ENCODE peak calls at places on chromosome 11, in six cellular contexts. One of them, this sample, is unnamed.

GRCh38 chr11:119803139-119803538 is 74.1 kb upstream of the NECTIN1 start:
- DNase-seq in CD4-positive, alpha-beta T cell: no peak
- DNase-seq in substantia nigra: no peak
- DNase-seq in WERI-Rb-1: no peak
- DNase-seq in OCI-LY7: no peak
- DNase-seq in H9: no peak
- DNase-seq in this sample: no peak

GRCh38 chr11:12287374-12288211 is 89.8 kb upstream of the PARVA start:
- DNase-seq in CD4-positive, alpha-beta T cell: no peak
- DNase-seq in substantia nigra: no peak
- DNase-seq in WERI-Rb-1: peak
- DNase-seq in OCI-LY7: no peak
- DNase-seq in H9: peak
- DNase-seq in this sample: peak

GRCh38 chr11:19441752-19442553 is 201.2 kb upstream of the E2F8 start:
- DNase-seq in CD4-positive, alpha-beta T cell: no peak
- DNase-seq in substantia nigra: no peak
- DNase-seq in WERI-Rb-1: no peak
- DNase-seq in OCI-LY7: peak
- DNase-seq in H9: no peak
- DNase-seq in this sample: peak

GRCh38 chr11:40841231-40841630 is 618.2 kb downstream of the LRRC4C start:
- DNase-seq in CD4-positive, alpha-beta T cell: no peak
- DNase-seq in substantia nigra: no peak
- DNase-seq in WERI-Rb-1: no peak
- DNase-seq in OCI-LY7: no peak
- DNase-seq in H9: no peak
- DNase-seq in this sample: no peak

GRCh38 chr11:1283091-1283511 is 26.3 kb downstream of the TOLLIP start:
- DNase-seq in CD4-positive, alpha-beta T cell: no peak
- DNase-seq in substantia nigra: no peak
- DNase-seq in WERI-Rb-1: no peak
- DNase-seq in OCI-LY7: no peak
- DNase-seq in H9: no peak
- DNase-seq in this sample: no peak

GRCh38 chr11:134452849-134453177 is 40.8 kb upstream of the B3GAT1 start:
- DNase-seq in CD4-positive, alpha-beta T cell: no peak
- DNase-seq in substantia nigra: no peak
- DNase-seq in WERI-Rb-1: no peak
- DNase-seq in OCI-LY7: no peak
- DNase-seq in H9: no peak
- DNase-seq in this sample: no peak

GRCh38 chr11:45108070-45109064 is 38.1 kb upstream of the PRDM11 start:
- DNase-seq in CD4-positive, alpha-beta T cell: no peak
- DNase-seq in substantia nigra: no peak
- DNase-seq in WERI-Rb-1: no peak
- DNase-seq in OCI-LY7: no peak
- DNase-seq in H9: no peak
- DNase-seq in this sample: no peak

GRCh38 chr11:68256331-68256741 is 15.4 kb downstream of the C11orf24 start:
- DNase-seq in CD4-positive, alpha-beta T cell: no peak
- DNase-seq in substantia nigra: no peak
- DNase-seq in WERI-Rb-1: no peak
- DNase-seq in OCI-LY7: no peak
- DNase-seq in H9: no peak
- DNase-seq in this sample: peak

GRCh38 chr11:132650969-132651720 is 881.2 kb downstream of the OPCML start:
- DNase-seq in CD4-positive, alpha-beta T cell: no peak
- DNase-seq in substantia nigra: no peak
- DNase-seq in WERI-Rb-1: peak
- DNase-seq in OCI-LY7: no peak
- DNase-seq in H9: no peak
- DNase-seq in this sample: peak

GRCh38 chr11:3840289-3840869 is 380 bp downstream of the RHOG start:
- DNase-seq in CD4-positive, alpha-beta T cell: no peak
- DNase-seq in substantia nigra: no peak
- DNase-seq in WERI-Rb-1: no peak
- DNase-seq in OCI-LY7: peak
- DNase-seq in H9: no peak
- DNase-seq in this sample: no peak

GRCh38 chr11:113161671-113162589 is 152.5 kb upstream of the TTC12 start:
- DNase-seq in CD4-positive, alpha-beta T cell: no peak
- DNase-seq in substantia nigra: no peak
- DNase-seq in WERI-Rb-1: no peak
- DNase-seq in OCI-LY7: no peak
- DNase-seq in H9: no peak
- DNase-seq in this sample: peak

GRCh38 chr11:109798521-109798920 is 294.7 kb upstream of the ZC3H12C start:
- DNase-seq in CD4-positive, alpha-beta T cell: no peak
- DNase-seq in substantia nigra: no peak
- DNase-seq in WERI-Rb-1: no peak
- DNase-seq in OCI-LY7: no peak
- DNase-seq in H9: no peak
- DNase-seq in this sample: no peak

GRCh38 chr11:82994615-82995014 is 77.1 kb downstream of the RAB30 start:
- DNase-seq in CD4-positive, alpha-beta T cell: no peak
- DNase-seq in substantia nigra: no peak
- DNase-seq in WERI-Rb-1: no peak
- DNase-seq in OCI-LY7: no peak
- DNase-seq in H9: no peak
- DNase-seq in this sample: no peak

GRCh38 chr11:72736452-72737069 is 15.6 kb downstream of the ARAP1 start:
- DNase-seq in CD4-positive, alpha-beta T cell: peak
- DNase-seq in substantia nigra: no peak
- DNase-seq in WERI-Rb-1: no peak
- DNase-seq in OCI-LY7: peak
- DNase-seq in H9: no peak
- DNase-seq in this sample: peak

GRCh38 chr11:75563978-75564552 is 2.0 kb downstream of the SERPINH1 start:
- DNase-seq in CD4-positive, alpha-beta T cell: no peak
- DNase-seq in substantia nigra: no peak
- DNase-seq in WERI-Rb-1: peak
- DNase-seq in OCI-LY7: no peak
- DNase-seq in H9: peak
- DNase-seq in this sample: no peak

GRCh38 chr11:2099523-2100316 is 39.5 kb downstream of the IGF2 start:
- DNase-seq in CD4-positive, alpha-beta T cell: no peak
- DNase-seq in substantia nigra: no peak
- DNase-seq in WERI-Rb-1: no peak
- DNase-seq in OCI-LY7: no peak
- DNase-seq in H9: peak
- DNase-seq in this sample: peak

GRCh38 chr11:135069043-135069442 is 657.0 kb upstream of the B3GAT1 start:
- DNase-seq in CD4-positive, alpha-beta T cell: no peak
- DNase-seq in substantia nigra: no peak
- DNase-seq in WERI-Rb-1: peak
- DNase-seq in OCI-LY7: no peak
- DNase-seq in H9: no peak
- DNase-seq in this sample: no peak

GRCh38 chr11:75356613-75357012 is 5.2 kb upstream of the ARRB1 start:
- DNase-seq in CD4-positive, alpha-beta T cell: no peak
- DNase-seq in substantia nigra: no peak
- DNase-seq in WERI-Rb-1: no peak
- DNase-seq in OCI-LY7: no peak
- DNase-seq in H9: no peak
- DNase-seq in this sample: peak

GRCh38 chr11:28674432-28675076 is 566.4 kb downstream of the METTL15 start:
- DNase-seq in CD4-positive, alpha-beta T cell: no peak
- DNase-seq in substantia nigra: no peak
- DNase-seq in WERI-Rb-1: peak
- DNase-seq in OCI-LY7: peak
- DNase-seq in H9: peak
- DNase-seq in this sample: peak

GRCh38 chr11:3638513-3638912 is 3.3 kb downstream of the ART5 start:
- DNase-seq in CD4-positive, alpha-beta T cell: no peak
- DNase-seq in substantia nigra: no peak
- DNase-seq in WERI-Rb-1: no peak
- DNase-seq in OCI-LY7: no peak
- DNase-seq in H9: no peak
- DNase-seq in this sample: no peak

GRCh38 chr11:14861680-14862079 is 30.4 kb downstream of the CYP2R1 start:
- DNase-seq in CD4-positive, alpha-beta T cell: no peak
- DNase-seq in substantia nigra: no peak
- DNase-seq in WERI-Rb-1: no peak
- DNase-seq in OCI-LY7: no peak
- DNase-seq in H9: no peak
- DNase-seq in this sample: peak

GRCh38 chr11:72144807-72145565 is 9.5 kb downstream of the FOLR3 start:
- DNase-seq in CD4-positive, alpha-beta T cell: no peak
- DNase-seq in substantia nigra: no peak
- DNase-seq in WERI-Rb-1: no peak
- DNase-seq in OCI-LY7: no peak
- DNase-seq in H9: no peak
- DNase-seq in this sample: no peak

GRCh38 chr11:90326647-90327046 is 103.8 kb upstream of the CHORDC1 start:
- DNase-seq in CD4-positive, alpha-beta T cell: no peak
- DNase-seq in substantia nigra: no peak
- DNase-seq in WERI-Rb-1: no peak
- DNase-seq in OCI-LY7: no peak
- DNase-seq in H9: no peak
- DNase-seq in this sample: no peak

GRCh38 chr11:86066033-86066432 is 2.9 kb downstream of the PICALM start:
- DNase-seq in CD4-positive, alpha-beta T cell: no peak
- DNase-seq in substantia nigra: no peak
- DNase-seq in WERI-Rb-1: no peak
- DNase-seq in OCI-LY7: no peak
- DNase-seq in H9: no peak
- DNase-seq in this sample: no peak

GRCh38 chr11:86068951-86069407 is at the start of gene PICALM:
- DNase-seq in CD4-positive, alpha-beta T cell: peak
- DNase-seq in substantia nigra: peak
- DNase-seq in WERI-Rb-1: peak
- DNase-seq in OCI-LY7: peak
- DNase-seq in H9: peak
- DNase-seq in this sample: peak

GRCh38 chr11:86068138-86068861 is 584 bp downstream of the PICALM start:
- DNase-seq in CD4-positive, alpha-beta T cell: peak
- DNase-seq in substantia nigra: peak
- DNase-seq in WERI-Rb-1: peak
- DNase-seq in OCI-LY7: peak
- DNase-seq in H9: peak
- DNase-seq in this sample: peak

GRCh38 chr11:86067230-86068137 is 1.4 kb downstream of the PICALM start:
- DNase-seq in CD4-positive, alpha-beta T cell: no peak
- DNase-seq in substantia nigra: no peak
- DNase-seq in WERI-Rb-1: no peak
- DNase-seq in OCI-LY7: peak
- DNase-seq in H9: no peak
- DNase-seq in this sample: no peak

DNA sequence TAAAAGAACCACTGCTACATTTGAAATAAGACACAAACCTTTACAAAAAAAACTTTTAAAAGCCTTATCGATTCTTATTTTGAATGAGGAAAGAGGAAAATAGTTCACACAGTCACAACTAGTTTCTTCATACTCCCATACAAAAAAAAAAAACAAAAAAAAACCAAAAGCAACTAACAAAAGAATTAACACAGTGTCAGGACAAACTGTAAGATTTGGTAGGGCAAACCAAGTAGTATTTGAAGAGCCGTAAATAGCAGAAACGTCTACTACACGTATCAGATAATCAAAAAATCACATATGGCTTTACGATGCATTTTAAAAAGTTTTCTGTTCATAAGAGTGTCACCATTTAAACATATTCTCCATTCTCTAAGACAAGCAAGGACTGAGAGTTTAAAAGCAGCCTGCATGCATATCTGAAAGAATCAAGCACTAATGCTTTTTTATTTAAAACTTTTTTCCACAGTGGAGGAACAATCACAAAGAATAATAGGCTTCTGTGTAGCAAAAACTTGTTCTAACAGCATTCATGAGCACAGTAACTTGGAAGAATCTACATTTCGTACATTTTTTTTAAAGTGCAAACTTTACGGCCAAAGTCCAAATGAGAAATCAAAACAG is 2.2 kb downstream of the PICALM start:
- DNase-seq in CD4-positive, alpha-beta T cell: no peak
- DNase-seq in substantia nigra: no peak
- DNase-seq in WERI-Rb-1: no peak
- DNase-seq in OCI-LY7: no peak
- DNase-seq in H9: no peak
- DNase-seq in this sample: no peak
- H3K27ac ChIP-seq in CD4-positive, alpha-beta T cell: peak
- H3K27ac ChIP-seq in substantia nigra: peak
- H3K27ac ChIP-seq in WERI-Rb-1: no peak
- H3K27ac ChIP-seq in OCI-LY7: peak
- H3K27ac ChIP-seq in H9: no peak
- H3K27ac ChIP-seq in this sample: peak

GRCh38 chr11:65557280-65558001 is 718 bp downstream of the LTBP3 start:
- DNase-seq in CD4-positive, alpha-beta T cell: no peak
- DNase-seq in substantia nigra: peak
- DNase-seq in WERI-Rb-1: no peak
- DNase-seq in OCI-LY7: no peak
- DNase-seq in H9: no peak
- DNase-seq in this sample: no peak
- H3K27ac ChIP-seq in CD4-positive, alpha-beta T cell: peak
- H3K27ac ChIP-seq in substantia nigra: peak
- H3K27ac ChIP-seq in WERI-Rb-1: no peak
- H3K27ac ChIP-seq in OCI-LY7: no peak
- H3K27ac ChIP-seq in H9: no peak
- H3K27ac ChIP-seq in this sample: no peak

GRCh38 chr11:125512106-125512505 is 16.0 kb upstream of the FEZ1 start:
- DNase-seq in CD4-positive, alpha-beta T cell: no peak
- DNase-seq in substantia nigra: no peak
- DNase-seq in WERI-Rb-1: no peak
- DNase-seq in OCI-LY7: no peak
- DNase-seq in H9: no peak
- DNase-seq in this sample: no peak
- H3K27ac ChIP-seq in CD4-positive, alpha-beta T cell: no peak
- H3K27ac ChIP-seq in substantia nigra: no peak
- H3K27ac ChIP-seq in WERI-Rb-1: no peak
- H3K27ac ChIP-seq in OCI-LY7: no peak
- H3K27ac ChIP-seq in H9: no peak
- H3K27ac ChIP-seq in this sample: no peak

GRCh38 chr11:96033054-96033453 is 109.1 kb upstream of the MTMR2 start:
- DNase-seq in CD4-positive, alpha-beta T cell: no peak
- DNase-seq in substantia nigra: no peak
- DNase-seq in WERI-Rb-1: no peak
- DNase-seq in OCI-LY7: no peak
- DNase-seq in H9: no peak
- DNase-seq in this sample: no peak
- H3K27ac ChIP-seq in CD4-positive, alpha-beta T cell: no peak
- H3K27ac ChIP-seq in substantia nigra: no peak
- H3K27ac ChIP-seq in WERI-Rb-1: no peak
- H3K27ac ChIP-seq in OCI-LY7: no peak
- H3K27ac ChIP-seq in H9: no peak
- H3K27ac ChIP-seq in this sample: no peak